ENCODE peak calls at places on chromosomes 1 and 21, in seven cellular contexts. S is ovary; G is spleen; W is CD8-positive, alpha-beta T cell; R is left lung; N is uterus; J is left ventricle myocardium inferior. E is an unnamed sample.
A peak's percentile ranks its signal among the peaks of the same experiment; 100 is the strongest.

GRCh38 chr1:13801232-13801631 is 101.2 kb downstream of the PRDM2 start:
- DNase-seq in S (no peak), G (no peak), W (no peak), R (no peak), N (no peak), J (no peak), E (no peak)

GRCh38 chr1:109762821-109763645 is 690 bp downstream of the EPS8L3 start:
- DNase-seq in S (peak; percentile 17), G (peak; percentile 63), W (no peak), R (peak; percentile 69), N (peak; percentile 9), J (peak; percentile 14), E (no peak)

GRCh38 chr21:16534408-16535099 is 804.8 kb downstream of the USP25 start:
- DNase-seq in S (peak; percentile 92), G (no peak), W (no peak), R (no peak), N (peak; percentile 80), J (peak; percentile 80), E (no peak)

GRCh38 chr1:8486047-8486446 is 168.1 kb downstream of the SLC45A1 start:
- DNase-seq in S (no peak), G (no peak), W (no peak), R (no peak), N (no peak), J (no peak), E (no peak)

GRCh38 chr1:103058393-103058792 is 49.9 kb downstream of the COL11A1 start:
- DNase-seq in S (no peak), G (no peak), W (no peak), R (no peak), N (no peak), J (no peak), E (no peak)

GRCh38 chr21:35002879-35003722 is 46.0 kb downstream of the RUNX1 start:
- DNase-seq in S (no peak), G (no peak), W (no peak), R (no peak), N (no peak), J (no peak), E (no peak)

GRCh38 chr1:54006508-54006907 is 11.5 kb downstream of the LDLRAD1 start:
- DNase-seq in S (no peak), G (no peak), W (no peak), R (no peak), N (no peak), J (no peak), E (no peak)

GRCh38 chr1:228205526-228206436 is 2.1 kb upstream of the OBSCN start:
- DNase-seq in S (no peak), G (peak; percentile 83), W (no peak), R (no peak), N (no peak), J (no peak), E (no peak)

GRCh38 chr1:245961137-245961540 is 545.9 kb downstream of the SMYD3 start:
- DNase-seq in S (no peak), G (no peak), W (no peak), R (no peak), N (no peak), J (no peak), E (no peak)

GRCh38 chr1:43617011-43617410 is 32.9 kb upstream of the KDM4A start:
- DNase-seq in S (no peak), G (no peak), W (no peak), R (peak; percentile 34), N (no peak), J (no peak), E (no peak)
- H3K36me3 ChIP-seq in S (no peaks in the 10 kb centered on the region), G (peaks cover 6% of the 10 kb centered on the region), W (no peaks in the 10 kb centered on the region), R (peaks cover 63% of the 10 kb centered on the region), N (no peaks in the 10 kb centered on the region), J (no peaks in the 10 kb centered on the region), E (no peaks in the 10 kb centered on the region)

GRCh38 chr1:42930178-42931107 is 28.2 kb downstream of the SLC2A1 start:
- DNase-seq in S (no peak), G (peak; percentile 83), W (no peak), R (no peak), N (no peak), J (no peak), E (no peak)
- H3K4me1 ChIP-seq in S (no peaks in the 10 kb centered on the region), G (peaks cover 60% of the 10 kb centered on the region), W (peaks cover 62% of the 10 kb centered on the region), R (peaks cover 11% of the 10 kb centered on the region), N (no peaks in the 10 kb centered on the region), J (peaks cover 26% of the 10 kb centered on the region), E (peaks cover 52% of the 10 kb centered on the region)

DNA sequence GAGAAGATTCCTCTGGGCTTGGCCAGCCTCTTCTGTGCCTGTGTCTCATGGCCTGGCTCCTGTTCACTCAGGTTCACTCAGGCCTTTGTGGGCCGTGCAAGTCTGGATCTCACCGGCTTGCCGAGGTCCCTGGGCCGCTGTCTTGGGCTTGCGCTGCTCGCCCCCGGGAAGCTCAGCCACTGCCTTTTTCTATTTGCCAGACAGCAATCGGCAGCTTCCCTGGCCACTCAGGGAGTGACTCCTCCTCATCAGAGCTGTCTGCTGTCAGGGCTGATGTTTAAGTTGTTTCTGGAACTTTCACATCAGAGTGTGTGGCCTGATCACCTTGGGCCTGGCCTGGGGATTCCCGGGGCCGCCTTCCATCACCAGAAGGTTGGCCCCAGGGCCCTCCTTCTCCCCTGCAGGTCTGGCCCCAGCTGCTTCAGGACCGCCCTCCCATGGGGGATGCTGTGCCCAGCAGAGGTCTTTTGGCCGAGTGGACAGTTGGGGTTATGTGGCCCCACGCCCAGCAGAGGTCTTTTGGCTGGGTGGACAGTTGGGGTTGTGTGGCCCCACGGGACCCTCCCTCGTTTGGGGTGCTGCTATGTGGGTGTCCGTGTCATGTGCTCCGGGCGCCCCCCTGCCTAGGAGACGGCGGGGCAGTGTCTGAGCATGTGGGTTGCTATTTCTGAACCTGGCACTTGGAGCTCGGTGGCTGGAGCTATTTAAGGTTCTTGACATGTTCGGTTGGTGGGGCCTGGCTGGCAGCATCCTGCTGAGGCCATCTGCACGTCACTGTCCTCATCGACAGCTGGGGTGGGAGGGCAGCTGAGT is 12.5 kb downstream of the SLX9 start:
- DNase-seq in S (no peak), G (peak; percentile 70), W (no peak), R (peak; percentile 67), N (no peak), J (peak; percentile 72), E (no peak)
- H3K27ac ChIP-seq in S (no peak overlapping the region), G (no peak overlapping the region), W (no peak overlapping the region), R (no peak overlapping the region), N (no peak overlapping the region), J (peak overlapping the region; percentile 89), E (no peak overlapping the region)

GRCh38 chr1:175005085-175005783 is 5.5 kb downstream of the CACYBP start:
- DNase-seq in S (no peak), G (no peak), W (no peak), R (no peak), N (no peak), J (no peak), E (no peak)
- H3K36me3 ChIP-seq in S (no peaks in the 10 kb centered on the region), G (peaks cover 33% of the 10 kb centered on the region), W (peaks cover 27% of the 10 kb centered on the region), R (peaks cover 45% of the 10 kb centered on the region), N (no peaks in the 10 kb centered on the region), J (peaks cover 49% of the 10 kb centered on the region), E (peaks cover 32% of the 10 kb centered on the region)

GRCh38 chr1:225820522-225821120 is 10.7 kb downstream of the EPHX1 start:
- DNase-seq in S (no peak), G (no peak), W (no peak), R (no peak), N (no peak), J (no peak), E (no peak)

GRCh38 chr1:225817611-225818061 is 7.7 kb downstream of the EPHX1 start:
- DNase-seq in S (peak; percentile 79), G (no peak), W (no peak), R (peak; percentile 85), N (peak; percentile 70), J (peak; percentile 65), E (no peak)

GRCh38 chr1:225819346-225820192 is 9.6 kb downstream of the EPHX1 start:
- DNase-seq in S (no peak), G (no peak), W (no peak), R (no peak), N (peak; percentile 50), J (no peak), E (no peak)

GRCh38 chr1:225816643-225817538 is 7.0 kb downstream of the EPHX1 start:
- DNase-seq in S (peak; percentile 88), G (peak; percentile 81), W (no peak), R (no peak), N (peak; percentile 79), J (peak; percentile 86), E (no peak)

GRCh38 chr1:225818229-225818628 is 8.3 kb downstream of the EPHX1 start:
- DNase-seq in S (no peak), G (no peak), W (no peak), R (no peak), N (no peak), J (no peak), E (no peak)
- H3K4me1 ChIP-seq in S (peaks cover 67% of the 10 kb centered on the region), G (peaks cover 69% of the 10 kb centered on the region), W (no peaks in the 10 kb centered on the region), R (peaks cover 57% of the 10 kb centered on the region), N (peaks cover 53% of the 10 kb centered on the region), J (peaks cover 87% of the 10 kb centered on the region), E (no peaks in the 10 kb centered on the region)

DNA sequence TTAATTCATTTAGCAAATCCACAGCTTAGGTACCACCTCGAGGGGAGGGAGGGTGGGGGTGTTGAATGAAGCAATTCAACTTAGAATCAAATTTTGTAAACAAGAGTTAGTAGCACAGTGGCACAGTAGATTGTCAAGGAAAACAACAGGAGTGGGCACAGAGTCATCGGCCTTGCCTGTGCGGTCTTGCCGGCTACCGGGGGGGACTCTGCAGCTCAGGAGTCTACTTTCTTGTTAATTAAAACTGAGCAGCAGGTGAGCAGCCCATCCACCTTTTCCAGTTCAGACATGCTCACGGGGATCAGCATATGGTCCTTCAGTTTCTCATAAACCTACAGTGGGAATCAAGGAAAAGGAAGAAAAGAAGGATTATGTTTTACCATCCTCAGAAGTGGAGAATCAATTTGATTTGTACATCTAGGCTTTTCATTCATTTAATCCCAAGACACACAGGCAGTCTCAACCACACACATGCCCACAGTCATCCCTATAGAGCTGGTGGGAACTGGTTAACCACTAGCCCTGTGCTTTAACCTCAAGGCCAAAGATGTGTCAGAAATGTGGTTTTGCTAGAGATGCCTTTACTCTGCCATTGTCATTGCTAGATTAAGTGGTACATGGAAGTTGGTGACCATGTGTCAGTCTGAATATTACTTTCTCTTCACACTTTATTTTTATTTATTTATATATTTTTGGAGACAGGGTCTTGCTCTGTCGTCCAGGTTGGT is 45.0 kb upstream of the BCL10 start:
- DNase-seq in S (no peak), G (no peak), W (no peak), R (no peak), N (no peak), J (no peak), E (no peak)
- H3K27ac ChIP-seq in S (no peak overlapping the region), G (no peak overlapping the region), W (no peak overlapping the region), R (no peak overlapping the region), N (no peak overlapping the region), J (no peak overlapping the region), E (no peak overlapping the region)